ENCODE peak calls at places on chromosomes 3 and 15, in six cellular contexts. One of them, this sample, is unnamed.

GRCh38 chr3:140223631-140224030 is 288.6 kb downstream of the CLSTN2 start:
- DNase-seq in hepatocyte: no peak
- DNase-seq in MM.1S: no peak
- DNase-seq in PC-9: peak
- DNase-seq in mesendoderm: no peak
- DNase-seq in mammary epithelial cell: peak
- DNase-seq in this sample: peak

GRCh38 chr15:35047528-35047927 is 37.6 kb downstream of the NANOGP8 start:
- DNase-seq in hepatocyte: no peak
- DNase-seq in MM.1S: no peak
- DNase-seq in PC-9: no peak
- DNase-seq in mesendoderm: no peak
- DNase-seq in mammary epithelial cell: no peak
- DNase-seq in this sample: no peak

GRCh38 chr15:69548771-69549170 is 96.2 kb downstream of the RPLP1 start:
- DNase-seq in hepatocyte: no peak
- DNase-seq in MM.1S: no peak
- DNase-seq in PC-9: no peak
- DNase-seq in mesendoderm: no peak
- DNase-seq in mammary epithelial cell: no peak
- DNase-seq in this sample: no peak

GRCh38 chr3:61315874-61316273 is 64.6 kb upstream of the FHIT start:
- DNase-seq in hepatocyte: peak
- DNase-seq in MM.1S: no peak
- DNase-seq in PC-9: no peak
- DNase-seq in mesendoderm: peak
- DNase-seq in mammary epithelial cell: peak
- DNase-seq in this sample: peak

GRCh38 chr3:94739420-94739819 is 676.6 kb downstream of the NSUN3 start:
- DNase-seq in hepatocyte: no peak
- DNase-seq in MM.1S: no peak
- DNase-seq in PC-9: no peak
- DNase-seq in mesendoderm: no peak
- DNase-seq in mammary epithelial cell: no peak
- DNase-seq in this sample: no peak

GRCh38 chr3:114111060-114111790 is 54.7 kb downstream of the QTRT2 start:
- DNase-seq in hepatocyte: no peak
- DNase-seq in MM.1S: no peak
- DNase-seq in PC-9: no peak
- DNase-seq in mesendoderm: no peak
- DNase-seq in mammary epithelial cell: no peak
- DNase-seq in this sample: no peak

GRCh38 chr15:40543631-40544294 is 21.1 kb downstream of the CCDC32 start:
- DNase-seq in hepatocyte: no peak
- DNase-seq in MM.1S: peak
- DNase-seq in PC-9: no peak
- DNase-seq in mesendoderm: no peak
- DNase-seq in mammary epithelial cell: no peak
- DNase-seq in this sample: no peak

GRCh38 chr15:85751731-85752421 is 42.8 kb downstream of the KLHL25 start:
- DNase-seq in hepatocyte: no peak
- DNase-seq in MM.1S: no peak
- DNase-seq in PC-9: no peak
- DNase-seq in mesendoderm: peak
- DNase-seq in mammary epithelial cell: no peak
- DNase-seq in this sample: no peak

GRCh38 chr3:99544819-99545281 is 93.5 kb upstream of the COL8A1 start:
- DNase-seq in hepatocyte: no peak
- DNase-seq in MM.1S: no peak
- DNase-seq in PC-9: no peak
- DNase-seq in mesendoderm: no peak
- DNase-seq in mammary epithelial cell: peak
- DNase-seq in this sample: peak

DNA sequence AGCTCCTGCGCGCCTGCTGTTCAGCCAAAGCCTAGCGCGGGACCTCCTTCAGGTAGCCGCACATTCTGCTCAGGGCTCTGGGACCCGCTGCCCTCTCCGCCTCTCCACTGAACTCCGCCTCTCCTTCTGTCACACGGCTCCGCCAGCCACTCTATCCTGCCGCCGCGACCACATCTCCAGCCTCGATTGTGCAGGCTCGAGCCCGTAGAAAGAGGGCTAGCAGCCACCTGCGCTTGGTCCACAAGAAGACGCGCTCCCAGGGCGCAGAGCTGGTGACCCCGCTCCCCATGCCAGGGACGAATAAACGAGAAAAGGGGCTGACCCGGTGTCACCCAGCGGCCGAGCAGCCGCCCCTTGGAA is 1.1 kb upstream of the VIPR1 start:
- DNase-seq in hepatocyte: no peak
- DNase-seq in MM.1S: no peak
- DNase-seq in PC-9: no peak
- DNase-seq in mesendoderm: peak
- DNase-seq in mammary epithelial cell: no peak
- DNase-seq in this sample: no peak
- H3K4me3 ChIP-seq in hepatocyte: peak
- H3K4me3 ChIP-seq in MM.1S: peak
- H3K4me3 ChIP-seq in PC-9: no peak
- H3K4me3 ChIP-seq in mesendoderm: peak
- H3K4me3 ChIP-seq in mammary epithelial cell: no peak
- H3K4me3 ChIP-seq in this sample: no peak

GRCh38 chr15:74791667-74792066 is 9.8 kb downstream of the CSK start:
- DNase-seq in hepatocyte: no peak
- DNase-seq in MM.1S: no peak
- DNase-seq in PC-9: no peak
- DNase-seq in mesendoderm: no peak
- DNase-seq in mammary epithelial cell: no peak
- DNase-seq in this sample: no peak
- H3K4me2 ChIP-seq in hepatocyte: no peak
- H3K4me2 ChIP-seq in MM.1S: peak
- H3K4me2 ChIP-seq in PC-9: no peak
- H3K4me2 ChIP-seq in mesendoderm: no peak
- H3K4me2 ChIP-seq in mammary epithelial cell: no peak
- H3K4me2 ChIP-seq in this sample: no peak

GRCh38 chr3:183823963-183824362 is 1.4 kb downstream of the MAP6D1 start:
- DNase-seq in hepatocyte: no peak
- DNase-seq in MM.1S: no peak
- DNase-seq in PC-9: no peak
- DNase-seq in mesendoderm: no peak
- DNase-seq in mammary epithelial cell: no peak
- DNase-seq in this sample: no peak
- H3K4me3 ChIP-seq in hepatocyte: no peak
- H3K4me3 ChIP-seq in MM.1S: no peak
- H3K4me3 ChIP-seq in PC-9: no peak
- H3K4me3 ChIP-seq in mesendoderm: no peak
- H3K4me3 ChIP-seq in mammary epithelial cell: peak
- H3K4me3 ChIP-seq in this sample: peak

GRCh38 chr3:106117490-106117858 is 248.7 kb upstream of the CBLB start:
- DNase-seq in hepatocyte: no peak
- DNase-seq in MM.1S: no peak
- DNase-seq in PC-9: peak
- DNase-seq in mesendoderm: no peak
- DNase-seq in mammary epithelial cell: peak
- DNase-seq in this sample: no peak

GRCh38 chr3:106115557-106115956 is 246.7 kb upstream of the CBLB start:
- DNase-seq in hepatocyte: no peak
- DNase-seq in MM.1S: no peak
- DNase-seq in PC-9: no peak
- DNase-seq in mesendoderm: no peak
- DNase-seq in mammary epithelial cell: no peak
- DNase-seq in this sample: no peak

GRCh38 chr3:106114220-106114619 is 245.4 kb upstream of the CBLB start:
- DNase-seq in hepatocyte: no peak
- DNase-seq in MM.1S: no peak
- DNase-seq in PC-9: peak
- DNase-seq in mesendoderm: no peak
- DNase-seq in mammary epithelial cell: no peak
- DNase-seq in this sample: peak

GRCh38 chr3:106114848-106115247 is 246.0 kb upstream of the CBLB start:
- DNase-seq in hepatocyte: no peak
- DNase-seq in MM.1S: no peak
- DNase-seq in PC-9: peak
- DNase-seq in mesendoderm: no peak
- DNase-seq in mammary epithelial cell: peak
- DNase-seq in this sample: peak

DNA sequence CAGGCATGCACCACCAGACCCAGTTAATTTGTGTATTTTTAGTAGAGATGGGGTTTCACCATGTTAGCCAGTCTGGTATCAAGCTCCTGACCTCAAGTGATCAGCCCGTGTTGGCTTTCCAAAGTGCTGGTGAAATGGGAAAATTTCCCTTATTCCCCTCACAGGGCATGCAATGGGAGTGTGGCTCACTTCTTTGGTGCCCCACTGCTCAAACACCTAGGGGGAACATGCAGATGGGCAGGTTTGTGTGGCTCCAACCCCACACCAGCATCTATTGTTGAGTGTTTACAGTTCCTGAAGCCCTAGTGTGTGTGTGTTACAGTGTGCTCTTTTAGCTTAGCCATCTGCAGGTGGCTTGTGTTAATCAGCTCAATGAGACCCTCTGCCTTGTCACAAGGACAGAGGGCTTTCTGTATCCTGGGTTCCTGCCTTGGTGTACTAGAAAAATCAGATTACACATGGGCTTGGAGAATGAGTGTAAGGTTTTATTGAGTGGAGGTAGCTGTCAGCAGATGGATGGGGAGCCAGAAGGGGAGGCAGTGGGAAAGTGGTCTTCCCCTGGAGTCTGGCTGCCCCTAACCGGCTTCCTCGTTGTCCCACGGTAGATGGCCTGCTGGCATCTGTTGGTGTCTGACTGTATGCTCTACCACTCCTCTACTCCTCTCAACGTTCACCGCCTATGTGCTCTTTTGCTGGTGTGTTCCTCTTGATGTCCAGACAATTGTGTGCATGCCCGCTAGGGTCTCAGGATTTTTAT is 248.1 kb upstream of the CBLB start:
- DNase-seq in hepatocyte: no peak
- DNase-seq in MM.1S: no peak
- DNase-seq in PC-9: no peak
- DNase-seq in mesendoderm: no peak
- DNase-seq in mammary epithelial cell: no peak
- DNase-seq in this sample: no peak
- H3K4me2 ChIP-seq in hepatocyte: no peak
- H3K4me2 ChIP-seq in MM.1S: no peak
- H3K4me2 ChIP-seq in PC-9: peak
- H3K4me2 ChIP-seq in mesendoderm: no peak
- H3K4me2 ChIP-seq in mammary epithelial cell: no peak
- H3K4me2 ChIP-seq in this sample: no peak

GRCh38 chr3:149319750-149320149 is 13.7 kb downstream of the TM4SF18 start:
- DNase-seq in hepatocyte: no peak
- DNase-seq in MM.1S: no peak
- DNase-seq in PC-9: no peak
- DNase-seq in mesendoderm: no peak
- DNase-seq in mammary epithelial cell: no peak
- DNase-seq in this sample: no peak
- H3K4me3 ChIP-seq in hepatocyte: no peak
- H3K4me3 ChIP-seq in MM.1S: no peak
- H3K4me3 ChIP-seq in PC-9: no peak
- H3K4me3 ChIP-seq in mesendoderm: no peak
- H3K4me3 ChIP-seq in mammary epithelial cell: no peak
- H3K4me3 ChIP-seq in this sample: no peak

DNA sequence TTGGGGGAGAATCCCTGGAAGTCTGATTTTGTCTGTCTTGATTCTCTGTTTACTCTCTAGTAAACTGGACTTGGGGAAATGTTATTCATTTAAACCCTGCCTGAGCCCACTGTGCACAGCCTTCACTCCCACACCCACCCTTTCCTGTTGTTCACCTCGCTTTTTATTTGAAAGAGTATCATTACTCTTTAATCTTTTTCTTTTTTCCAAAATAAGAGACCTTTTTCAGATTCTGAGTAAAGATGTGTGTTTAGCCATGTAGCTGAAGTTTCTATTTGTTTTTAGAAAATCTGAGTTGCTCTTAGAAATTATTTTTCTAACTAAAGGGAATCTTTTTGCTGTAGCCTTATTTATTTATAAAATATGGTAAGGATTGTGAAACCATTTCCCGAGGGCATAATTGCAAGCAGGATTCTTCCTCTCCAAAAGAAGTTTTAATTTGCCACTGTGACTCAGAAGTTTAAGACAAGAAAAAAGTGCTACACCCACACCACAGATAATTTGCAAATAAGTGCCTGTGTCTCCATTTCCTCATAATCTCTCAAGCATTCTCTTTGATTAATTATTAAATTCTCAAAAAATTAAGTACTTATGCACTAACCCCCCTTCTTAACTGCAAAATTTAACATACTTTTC is 43.4 kb downstream of the RASA2 start:
- DNase-seq in hepatocyte: no peak
- DNase-seq in MM.1S: no peak
- DNase-seq in PC-9: peak
- DNase-seq in mesendoderm: no peak
- DNase-seq in mammary epithelial cell: peak
- DNase-seq in this sample: peak
- H3K4me2 ChIP-seq in hepatocyte: no peak
- H3K4me2 ChIP-seq in MM.1S: no peak
- H3K4me2 ChIP-seq in PC-9: peak
- H3K4me2 ChIP-seq in mesendoderm: no peak
- H3K4me2 ChIP-seq in mammary epithelial cell: peak
- H3K4me2 ChIP-seq in this sample: peak

DNA sequence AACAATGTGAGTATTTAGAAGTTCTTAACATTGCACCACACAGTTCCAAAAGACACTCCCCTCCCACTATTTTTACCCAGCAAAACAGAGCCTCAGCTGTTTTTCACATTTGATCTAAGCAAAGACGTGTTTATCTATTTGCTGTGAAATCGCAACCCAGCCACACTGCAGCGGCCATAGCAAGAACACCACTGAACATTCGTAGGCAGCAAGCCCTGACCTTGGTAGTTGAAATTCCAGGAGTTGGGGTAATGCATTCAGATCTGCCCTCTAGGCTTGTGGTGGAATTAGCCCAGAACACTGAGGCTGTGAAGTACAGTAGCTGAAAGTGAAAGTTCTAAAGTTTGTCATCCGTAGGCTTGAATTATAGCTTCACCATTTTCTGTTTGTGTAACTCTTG is 17.1 kb upstream of the SLC24A5 start:
- DNase-seq in hepatocyte: no peak
- DNase-seq in MM.1S: no peak
- DNase-seq in PC-9: no peak
- DNase-seq in mesendoderm: no peak
- DNase-seq in mammary epithelial cell: no peak
- DNase-seq in this sample: no peak
- H3K4me3 ChIP-seq in hepatocyte: no peak
- H3K4me3 ChIP-seq in MM.1S: no peak
- H3K4me3 ChIP-seq in PC-9: no peak
- H3K4me3 ChIP-seq in mesendoderm: no peak
- H3K4me3 ChIP-seq in mammary epithelial cell: no peak
- H3K4me3 ChIP-seq in this sample: no peak

GRCh38 chr3:119679874-119680273 is 2.7 kb upstream of the COX17 start:
- DNase-seq in hepatocyte: no peak
- DNase-seq in MM.1S: no peak
- DNase-seq in PC-9: no peak
- DNase-seq in mesendoderm: peak
- DNase-seq in mammary epithelial cell: no peak
- DNase-seq in this sample: no peak
- H3K4me2 ChIP-seq in hepatocyte: no peak
- H3K4me2 ChIP-seq in MM.1S: no peak
- H3K4me2 ChIP-seq in PC-9: no peak
- H3K4me2 ChIP-seq in mesendoderm: no peak
- H3K4me2 ChIP-seq in mammary epithelial cell: no peak
- H3K4me2 ChIP-seq in this sample: no peak

This sample was measured in fibroblast of lung.